ENCODE peak calls at places on chromosomes 4 and X, in seven cellular contexts. One of them, this sample, is unnamed.

GRCh38 chr4:70426789-70427188 is 29.0 kb downstream of the OPRPN start:
- DNase-seq in H1: no peak
- DNase-seq in GM12892: no peak
- DNase-seq in K562: no peak
- DNase-seq in HepG2: no peak
- DNase-seq in GM12878: no peak
- DNase-seq in SK-N-SH: no peak
- DNase-seq in this sample: no peak

GRCh38 chrX:5870238-5870637 is 358.4 kb downstream of the NLGN4X start:
- DNase-seq in HepG2: no peak
- DNase-seq in SK-N-SH: no peak
- DNase-seq in K562: no peak
- DNase-seq in GM12878: no peak
- DNase-seq in GM12892: no peak
- DNase-seq in H1: no peak
- DNase-seq in this sample: no peak

GRCh38 chr4:21097026-21097425 is 396.8 kb downstream of the PACRGL start:
- DNase-seq in HepG2: no peak
- DNase-seq in GM12892: no peak
- DNase-seq in H1: no peak
- DNase-seq in GM12878: no peak
- DNase-seq in K562: no peak
- DNase-seq in SK-N-SH: no peak
- DNase-seq in this sample: no peak

GRCh38 chrX:119870626-119871131 is 854 bp downstream of the RNF113A start:
- DNase-seq in GM12878: no peak
- DNase-seq in GM12892: no peak
- DNase-seq in K562: peak; percentile 27
- DNase-seq in H1: no peak
- DNase-seq in SK-N-SH: peak; percentile 26
- DNase-seq in HepG2: peak; percentile 11
- DNase-seq in this sample: no peak

GRCh38 chr4:39043058-39043696 is 11.0 kb upstream of the TMEM156 start:
- DNase-seq in GM12878: no peak
- DNase-seq in SK-N-SH: no peak
- DNase-seq in H1: no peak
- DNase-seq in HepG2: peak; percentile 94
- DNase-seq in K562: no peak
- DNase-seq in GM12892: no peak
- DNase-seq in this sample: no peak

GRCh38 chrX:132165651-132166050 is 37.8 kb upstream of the FRMD7 start:
- DNase-seq in GM12892: no peak
- DNase-seq in HepG2: no peak
- DNase-seq in GM12878: no peak
- DNase-seq in K562: no peak
- DNase-seq in H1: no peak
- DNase-seq in SK-N-SH: no peak
- DNase-seq in this sample: no peak

GRCh38 chrX:74449322-74449936 is 28.1 kb downstream of the SLC16A2 start:
- DNase-seq in H1: no peak
- DNase-seq in GM12878: no peak
- DNase-seq in K562: no peak
- DNase-seq in HepG2: no peak
- DNase-seq in GM12892: no peak
- DNase-seq in SK-N-SH: no peak
- DNase-seq in this sample: no peak

GRCh38 chr4:91963489-91963888 is 340.3 kb upstream of the GRID2 start:
- DNase-seq in HepG2: no peak
- DNase-seq in SK-N-SH: no peak
- DNase-seq in H1: no peak
- DNase-seq in GM12878: no peak
- DNase-seq in GM12892: no peak
- DNase-seq in K562: no peak
- DNase-seq in this sample: no peak

GRCh38 chr4:108700358-108700757 is 50.0 kb downstream of the OSTC start:
- DNase-seq in HepG2: no peak
- DNase-seq in GM12892: no peak
- DNase-seq in K562: no peak
- DNase-seq in H1: no peak
- DNase-seq in GM12878: no peak
- DNase-seq in SK-N-SH: peak; percentile 17
- DNase-seq in this sample: no peak

GRCh38 chr4:81571105-81571504 is 99.4 kb upstream of the RASGEF1B start:
- DNase-seq in GM12892: no peak
- DNase-seq in H1: no peak
- DNase-seq in SK-N-SH: no peak
- DNase-seq in HepG2: no peak
- DNase-seq in K562: no peak
- DNase-seq in GM12878: no peak
- DNase-seq in this sample: no peak

GRCh38 chrX:150436200-150436599 is 73.1 kb downstream of the MAMLD1 start:
- DNase-seq in GM12892: no peak
- DNase-seq in GM12878: no peak
- DNase-seq in K562: no peak
- DNase-seq in HepG2: no peak
- DNase-seq in SK-N-SH: no peak
- DNase-seq in H1: no peak
- DNase-seq in this sample: no peak
- TF ChIP-seq TAF1 in GM12892: no peak
- TF ChIP-seq TAF1 in GM12878: no peak
- TF ChIP-seq TAF1 in K562: no peak
- TF ChIP-seq TAF1 in HepG2: no peak
- TF ChIP-seq TAF1 in SK-N-SH: no peak
- TF ChIP-seq TAF1 in H1: no peak
- TF ChIP-seq TAF1 in this sample: no peak

GRCh38 chr4:105093975-105094374 is 52.7 kb upstream of the TET2 start:
- DNase-seq in H1: no peak
- DNase-seq in HepG2: no peak
- DNase-seq in GM12878: no peak
- DNase-seq in GM12892: no peak
- DNase-seq in SK-N-SH: no peak
- DNase-seq in K562: no peak
- DNase-seq in this sample: no peak
- TF ChIP-seq TAF1 in H1: no peak
- TF ChIP-seq TAF1 in HepG2: no peak
- TF ChIP-seq TAF1 in GM12878: no peak
- TF ChIP-seq TAF1 in GM12892: no peak
- TF ChIP-seq TAF1 in SK-N-SH: no peak
- TF ChIP-seq TAF1 in K562: no peak
- TF ChIP-seq TAF1 in this sample: no peak

GRCh38 chrX:47514553-47515235 is 31.7 kb upstream of the ZNF41 start:
- DNase-seq in GM12878: no peak
- DNase-seq in H1: no peak
- DNase-seq in GM12892: no peak
- DNase-seq in HepG2: no peak
- DNase-seq in K562: no peak
- DNase-seq in SK-N-SH: no peak
- DNase-seq in this sample: no peak
- TF ChIP-seq TAF1 in GM12878: no peak
- TF ChIP-seq TAF1 in H1: no peak
- TF ChIP-seq TAF1 in GM12892: no peak
- TF ChIP-seq TAF1 in HepG2: no peak
- TF ChIP-seq TAF1 in K562: no peak
- TF ChIP-seq TAF1 in SK-N-SH: no peak
- TF ChIP-seq TAF1 in this sample: no peak

GRCh38 chr4:77193511-77194236 is 36.7 kb downstream of the CCNG2 start:
- DNase-seq in GM12892: peak; percentile 78
- DNase-seq in HepG2: no peak
- DNase-seq in K562: peak; percentile 65
- DNase-seq in H1: no peak
- DNase-seq in SK-N-SH: no peak
- DNase-seq in GM12878: peak; percentile 69
- DNase-seq in this sample: peak; percentile 68
- TF ChIP-seq TAF1 in GM12892: no peak
- TF ChIP-seq TAF1 in HepG2: no peak
- TF ChIP-seq TAF1 in K562: no peak
- TF ChIP-seq TAF1 in H1: no peak
- TF ChIP-seq TAF1 in SK-N-SH: no peak
- TF ChIP-seq TAF1 in GM12878: no peak
- TF ChIP-seq TAF1 in this sample: peak; percentile 47

GRCh38 chr4:47798165-47798564 is 39.7 kb downstream of the CORIN start:
- DNase-seq in GM12878: no peak
- DNase-seq in SK-N-SH: no peak
- DNase-seq in GM12892: no peak
- DNase-seq in H1: no peak
- DNase-seq in HepG2: no peak
- DNase-seq in K562: no peak
- DNase-seq in this sample: no peak
- TF ChIP-seq TAF1 in GM12878: no peak
- TF ChIP-seq TAF1 in SK-N-SH: no peak
- TF ChIP-seq TAF1 in GM12892: no peak
- TF ChIP-seq TAF1 in H1: no peak
- TF ChIP-seq TAF1 in HepG2: no peak
- TF ChIP-seq TAF1 in K562: no peak
- TF ChIP-seq TAF1 in this sample: no peak

DNA sequence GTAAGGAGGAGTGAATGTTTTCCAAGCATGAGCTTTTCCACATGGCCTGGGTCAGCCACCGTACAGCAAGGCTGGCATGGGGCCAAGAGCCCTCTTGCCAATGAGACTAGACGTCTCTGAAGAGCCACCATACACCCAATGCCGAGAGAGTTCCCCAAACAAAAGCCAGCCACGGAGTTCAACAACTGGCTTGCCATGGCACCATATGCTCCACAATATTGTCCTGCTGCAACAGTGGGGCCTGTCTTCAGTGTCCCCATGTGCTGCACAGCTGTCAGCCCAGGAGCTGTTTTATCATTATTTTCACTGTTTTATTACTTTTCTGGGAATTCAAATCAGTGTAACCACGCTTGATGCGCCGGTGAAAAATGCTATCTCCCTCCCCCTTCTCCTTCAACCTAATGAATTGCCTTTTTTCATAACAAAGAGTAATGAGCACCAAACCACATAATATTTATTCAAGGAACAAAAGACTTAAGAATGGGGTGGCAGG is 18.4 kb downstream of the MAML3 start:
- DNase-seq in K562: no peak
- DNase-seq in GM12878: no peak
- DNase-seq in SK-N-SH: peak; percentile 84
- DNase-seq in HepG2: no peak
- DNase-seq in H1: no peak
- DNase-seq in GM12892: no peak
- DNase-seq in this sample: no peak
- TF ChIP-seq TAF1 in K562: no peak
- TF ChIP-seq TAF1 in GM12878: no peak
- TF ChIP-seq TAF1 in SK-N-SH: no peak
- TF ChIP-seq TAF1 in HepG2: no peak
- TF ChIP-seq TAF1 in H1: no peak
- TF ChIP-seq TAF1 in GM12892: no peak
- TF ChIP-seq TAF1 in this sample: no peak

DNA sequence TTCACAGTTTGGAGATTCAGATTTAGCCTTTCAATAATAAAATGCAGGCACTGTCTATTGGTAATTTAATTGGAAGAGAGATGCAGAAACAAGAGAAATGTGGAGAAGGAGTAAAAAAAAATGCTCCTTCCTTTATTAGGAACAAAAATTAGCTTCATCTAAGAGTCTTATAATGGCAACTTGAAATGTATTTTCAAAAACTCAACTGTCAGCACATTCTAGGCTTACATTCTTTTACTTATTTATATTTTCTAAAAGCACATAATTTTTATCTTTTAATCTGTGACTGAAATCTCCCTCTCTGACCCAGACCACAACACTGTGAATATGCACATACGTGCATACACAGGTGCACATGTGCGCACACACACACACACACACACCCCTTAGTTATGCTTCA is 29.8 kb downstream of the NR3C2 start:
- DNase-seq in K562: no peak
- DNase-seq in GM12878: no peak
- DNase-seq in H1: no peak
- DNase-seq in HepG2: no peak
- DNase-seq in SK-N-SH: no peak
- DNase-seq in GM12892: no peak
- DNase-seq in this sample: no peak
- TF ChIP-seq TAF1 in K562: no peak
- TF ChIP-seq TAF1 in GM12878: no peak
- TF ChIP-seq TAF1 in H1: no peak
- TF ChIP-seq TAF1 in HepG2: no peak
- TF ChIP-seq TAF1 in SK-N-SH: no peak
- TF ChIP-seq TAF1 in GM12892: no peak
- TF ChIP-seq TAF1 in this sample: no peak

DNA sequence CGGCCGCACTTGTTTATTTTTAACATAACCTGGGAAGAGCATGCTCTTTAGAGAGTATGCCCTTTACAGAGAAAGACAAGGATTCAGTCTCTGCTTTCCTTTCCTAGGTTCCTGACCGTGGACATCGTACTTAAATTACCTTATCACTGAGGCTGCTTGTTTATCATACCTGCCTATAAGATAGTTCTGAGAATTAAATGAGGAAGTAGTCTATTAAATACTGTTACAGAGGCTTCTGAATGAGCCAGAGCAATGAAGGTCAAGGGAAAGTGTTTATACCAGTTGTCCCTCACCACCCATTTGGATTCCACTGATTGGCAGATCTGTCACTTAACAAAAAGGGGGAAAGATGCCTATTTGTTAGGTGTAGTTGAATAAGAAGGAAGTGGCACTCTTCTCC is 10.0 kb downstream of the TXLNG start:
- DNase-seq in HepG2: no peak
- DNase-seq in GM12878: no peak
- DNase-seq in K562: no peak
- DNase-seq in SK-N-SH: no peak
- DNase-seq in GM12892: no peak
- DNase-seq in H1: no peak
- DNase-seq in this sample: no peak
- TF ChIP-seq TAF1 in HepG2: no peak
- TF ChIP-seq TAF1 in GM12878: no peak
- TF ChIP-seq TAF1 in K562: no peak
- TF ChIP-seq TAF1 in SK-N-SH: no peak
- TF ChIP-seq TAF1 in GM12892: no peak
- TF ChIP-seq TAF1 in H1: no peak
- TF ChIP-seq TAF1 in this sample: no peak